ENCODE peak calls at places on chromosomes 11 and 22, in four cellular contexts. U is stimulated activated naive CD8-positive, alpha-beta T cell treated with anti-CD3 and anti-CD28 coated beads, Interleukin-15, Interleukin-2, amounts not matched to agents 100 U/mL and 50 U/mL, for 24 hours; I is amygdala; D is GM06990. Z is an unnamed sample.

GRCh38 chr11:74282863-74283484 is 28.5 kb downstream of the P4HA3 start:
- DNase-seq in I (no peak), D (no peak), U (no peak), Z (no peak)

GRCh38 chr11:110376711-110377324 is 52.9 kb upstream of the FDX1 start:
- DNase-seq in D (no peak), U (no peak), I (peak; percentile 71), Z (peak; percentile 32)

GRCh38 chr11:12762696-12763324 is 88.6 kb downstream of the TEAD1 start:
- DNase-seq in D (no peak), U (no peak), I (no peak), Z (no peak)

GRCh38 chr11:123587044-123587443 is 67.4 kb downstream of the SCN3B start:
- DNase-seq in D (no peak), U (no peak), I (no peak), Z (no peak)

GRCh38 chr11:10122337-10123197 is 171.5 kb downstream of the SBF2 start:
- DNase-seq in D (no peak), U (no peak), I (no peak), Z (no peak)

GRCh38 chr11:118895093-118896039 is 11.7 kb downstream of the CXCR5 start:
- DNase-seq in D (peak; percentile 77), U (peak; percentile 77), I (no peak), Z (peak; percentile 81)

GRCh38 chr11:834371-835316 is 1.9 kb downstream of the CD151 start:
- DNase-seq in I (no peak), D (no peak), U (peak; percentile 50), Z (no peak)

GRCh38 chr22:17371446-17371845 is 2.2 kb downstream of the CECR2 start:
- DNase-seq in D (no peak), U (no peak), I (no peak), Z (no peak)

Z was measured in GM13976.